ENCODE peak calls at places on chromosomes 1 and 21, in nine cellular contexts. One of them, this sample, is unnamed. For H3K27me3, the result is how much of the 10 kb centered on the place peaks cover.

GRCh38 chr1:114093624-114094302 is 59.9 kb downstream of the SYT6 start:
- DNase-seq in GM23248: peak
- DNase-seq in CD4-positive, CD25-positive, alpha-beta regulatory T cell: peak
- DNase-seq in fibroblast of lung: peak
- DNase-seq in uterus: no peak
- DNase-seq in thoracic aorta: no peak
- DNase-seq in right cardiac atrium: no peak
- DNase-seq in GM23338: no peak
- DNase-seq in GM06990: no peak
- DNase-seq in this sample: no peak

GRCh38 chr21:29174607-29175013 is 44.2 kb downstream of the MAP3K7CL start:
- DNase-seq in GM23338: no peak
- DNase-seq in CD4-positive, CD25-positive, alpha-beta regulatory T cell: no peak
- DNase-seq in GM06990: no peak
- DNase-seq in uterus: no peak
- DNase-seq in right cardiac atrium: no peak
- DNase-seq in GM23248: peak
- DNase-seq in fibroblast of lung: peak
- DNase-seq in thoracic aorta: no peak
- DNase-seq in this sample: no peak

GRCh38 chr1:32881871-32882850 is 4.1 kb upstream of the HPCA start:
- DNase-seq in CD4-positive, CD25-positive, alpha-beta regulatory T cell: no peak
- DNase-seq in uterus: no peak
- DNase-seq in GM06990: no peak
- DNase-seq in fibroblast of lung: no peak
- DNase-seq in right cardiac atrium: peak
- DNase-seq in GM23248: no peak
- DNase-seq in thoracic aorta: no peak
- DNase-seq in GM23338: no peak
- DNase-seq in this sample: no peak

GRCh38 chr21:33026878-33027400 is 1.2 kb downstream of the OLIG2 start:
- DNase-seq in thoracic aorta: no peak
- DNase-seq in uterus: no peak
- DNase-seq in GM23248: peak
- DNase-seq in GM06990: no peak
- DNase-seq in fibroblast of lung: no peak
- DNase-seq in right cardiac atrium: no peak
- DNase-seq in GM23338: peak
- DNase-seq in CD4-positive, CD25-positive, alpha-beta regulatory T cell: no peak
- DNase-seq in this sample: no peak

GRCh38 chr1:245172829-245173228 is 18.0 kb downstream of the KIF26B start:
- DNase-seq in fibroblast of lung: no peak
- DNase-seq in CD4-positive, CD25-positive, alpha-beta regulatory T cell: no peak
- DNase-seq in GM23338: no peak
- DNase-seq in right cardiac atrium: no peak
- DNase-seq in thoracic aorta: no peak
- DNase-seq in GM06990: no peak
- DNase-seq in GM23248: no peak
- DNase-seq in uterus: no peak
- DNase-seq in this sample: no peak

GRCh38 chr1:37561794-37562132 is 5.0 kb downstream of the DNALI1 start:
- DNase-seq in CD4-positive, CD25-positive, alpha-beta regulatory T cell: peak
- DNase-seq in GM23248: peak
- DNase-seq in thoracic aorta: no peak
- DNase-seq in GM06990: no peak
- DNase-seq in fibroblast of lung: peak
- DNase-seq in uterus: peak
- DNase-seq in right cardiac atrium: no peak
- DNase-seq in GM23338: peak
- DNase-seq in this sample: no peak

GRCh38 chr1:235101558-235102258 is 26.9 kb downstream of the TOMM20 start:
- DNase-seq in CD4-positive, CD25-positive, alpha-beta regulatory T cell: no peak
- DNase-seq in GM06990: no peak
- DNase-seq in fibroblast of lung: peak
- DNase-seq in GM23338: no peak
- DNase-seq in right cardiac atrium: no peak
- DNase-seq in thoracic aorta: no peak
- DNase-seq in uterus: no peak
- DNase-seq in GM23248: peak
- DNase-seq in this sample: peak

GRCh38 chr1:81111818-81112217 is 688.9 kb upstream of the ADGRL2 start:
- DNase-seq in uterus: no peak
- DNase-seq in right cardiac atrium: no peak
- DNase-seq in CD4-positive, CD25-positive, alpha-beta regulatory T cell: no peak
- DNase-seq in GM06990: no peak
- DNase-seq in GM23248: peak
- DNase-seq in fibroblast of lung: peak
- DNase-seq in thoracic aorta: no peak
- DNase-seq in GM23338: no peak
- DNase-seq in this sample: no peak

GRCh38 chr1:77834771-77835334 is 53.6 kb upstream of the NEXN start:
- DNase-seq in GM06990: no peak
- DNase-seq in fibroblast of lung: peak
- DNase-seq in thoracic aorta: no peak
- DNase-seq in CD4-positive, CD25-positive, alpha-beta regulatory T cell: no peak
- DNase-seq in GM23248: peak
- DNase-seq in right cardiac atrium: no peak
- DNase-seq in uterus: peak
- DNase-seq in GM23338: peak
- DNase-seq in this sample: no peak

GRCh38 chr1:201153474-201154388 is 543 bp downstream of the TMEM9 start:
- DNase-seq in GM23338: peak
- DNase-seq in CD4-positive, CD25-positive, alpha-beta regulatory T cell: no peak
- DNase-seq in uterus: no peak
- DNase-seq in fibroblast of lung: no peak
- DNase-seq in thoracic aorta: no peak
- DNase-seq in GM06990: no peak
- DNase-seq in right cardiac atrium: no peak
- DNase-seq in GM23248: no peak
- DNase-seq in this sample: no peak

GRCh38 chr1:24286246-24287010 is 32.7 kb upstream of the GRHL3 start:
- DNase-seq in CD4-positive, CD25-positive, alpha-beta regulatory T cell: no peak
- DNase-seq in GM06990: no peak
- DNase-seq in thoracic aorta: no peak
- DNase-seq in right cardiac atrium: no peak
- DNase-seq in GM23338: peak
- DNase-seq in GM23248: no peak
- DNase-seq in fibroblast of lung: no peak
- DNase-seq in uterus: no peak
- DNase-seq in this sample: no peak

GRCh38 chr1:45557422-45557944 is 6.9 kb downstream of the AKR1A1 start:
- DNase-seq in GM06990: no peak
- DNase-seq in thoracic aorta: no peak
- DNase-seq in CD4-positive, CD25-positive, alpha-beta regulatory T cell: no peak
- DNase-seq in GM23248: no peak
- DNase-seq in uterus: no peak
- DNase-seq in GM23338: no peak
- DNase-seq in fibroblast of lung: no peak
- DNase-seq in right cardiac atrium: no peak
- DNase-seq in this sample: no peak

DNA sequence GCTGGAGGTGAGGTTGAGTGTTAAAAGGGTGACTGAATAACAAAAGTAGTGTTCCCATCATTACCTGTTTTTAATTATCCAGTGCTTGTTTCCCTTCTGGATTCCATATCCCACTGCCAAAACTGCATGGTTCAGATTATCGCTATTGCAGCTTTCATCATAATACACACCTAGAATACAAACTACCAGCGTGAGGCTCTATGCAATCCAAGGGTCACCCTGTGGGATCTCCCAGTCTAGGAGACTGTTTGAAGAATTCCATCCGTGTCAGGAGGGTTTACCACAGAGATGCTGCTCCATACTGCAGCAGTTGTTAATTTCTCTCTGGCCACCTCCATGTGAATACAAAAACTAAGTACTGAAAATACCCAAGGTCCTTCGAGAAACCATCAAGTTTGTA is 9.0 kb downstream of the CTSK start:
- DNase-seq in thoracic aorta: no peak
- DNase-seq in GM06990: no peak
- DNase-seq in CD4-positive, CD25-positive, alpha-beta regulatory T cell: no peak
- DNase-seq in GM23338: no peak
- DNase-seq in right cardiac atrium: no peak
- DNase-seq in uterus: no peak
- DNase-seq in GM23248: no peak
- DNase-seq in fibroblast of lung: no peak
- DNase-seq in this sample: no peak
- H3K27me3 ChIP-seq in thoracic aorta: under half
- H3K27me3 ChIP-seq in GM06990: under half
- H3K27me3 ChIP-seq in CD4-positive, CD25-positive, alpha-beta regulatory T cell: under half
- H3K27me3 ChIP-seq in GM23338: under half
- H3K27me3 ChIP-seq in right cardiac atrium: under half
- H3K27me3 ChIP-seq in uterus: under half
- H3K27me3 ChIP-seq in GM23248: under half
- H3K27me3 ChIP-seq in fibroblast of lung: under half
- H3K27me3 ChIP-seq in this sample: under half

GRCh38 chr1:4697801-4698200 is 43.4 kb downstream of the AJAP1 start:
- DNase-seq in CD4-positive, CD25-positive, alpha-beta regulatory T cell: no peak
- DNase-seq in uterus: no peak
- DNase-seq in GM23248: no peak
- DNase-seq in fibroblast of lung: no peak
- DNase-seq in GM23338: no peak
- DNase-seq in thoracic aorta: no peak
- DNase-seq in right cardiac atrium: peak
- DNase-seq in GM06990: no peak
- DNase-seq in this sample: no peak

GRCh38 chr1:4699724-4700301 is 45.4 kb downstream of the AJAP1 start:
- DNase-seq in GM23338: no peak
- DNase-seq in fibroblast of lung: no peak
- DNase-seq in uterus: no peak
- DNase-seq in CD4-positive, CD25-positive, alpha-beta regulatory T cell: no peak
- DNase-seq in GM23248: peak
- DNase-seq in GM06990: no peak
- DNase-seq in right cardiac atrium: peak
- DNase-seq in thoracic aorta: no peak
- DNase-seq in this sample: no peak

GRCh38 chr1:4696753-4697152 is 42.3 kb downstream of the AJAP1 start:
- DNase-seq in fibroblast of lung: no peak
- DNase-seq in thoracic aorta: no peak
- DNase-seq in CD4-positive, CD25-positive, alpha-beta regulatory T cell: no peak
- DNase-seq in GM23248: no peak
- DNase-seq in uterus: no peak
- DNase-seq in right cardiac atrium: peak
- DNase-seq in GM06990: no peak
- DNase-seq in GM23338: no peak
- DNase-seq in this sample: no peak

GRCh38 chr1:4700801-4701200 is 46.4 kb downstream of the AJAP1 start:
- DNase-seq in GM06990: no peak
- DNase-seq in CD4-positive, CD25-positive, alpha-beta regulatory T cell: no peak
- DNase-seq in thoracic aorta: no peak
- DNase-seq in uterus: no peak
- DNase-seq in fibroblast of lung: no peak
- DNase-seq in right cardiac atrium: peak
- DNase-seq in GM23338: no peak
- DNase-seq in GM23248: no peak
- DNase-seq in this sample: no peak

DNA sequence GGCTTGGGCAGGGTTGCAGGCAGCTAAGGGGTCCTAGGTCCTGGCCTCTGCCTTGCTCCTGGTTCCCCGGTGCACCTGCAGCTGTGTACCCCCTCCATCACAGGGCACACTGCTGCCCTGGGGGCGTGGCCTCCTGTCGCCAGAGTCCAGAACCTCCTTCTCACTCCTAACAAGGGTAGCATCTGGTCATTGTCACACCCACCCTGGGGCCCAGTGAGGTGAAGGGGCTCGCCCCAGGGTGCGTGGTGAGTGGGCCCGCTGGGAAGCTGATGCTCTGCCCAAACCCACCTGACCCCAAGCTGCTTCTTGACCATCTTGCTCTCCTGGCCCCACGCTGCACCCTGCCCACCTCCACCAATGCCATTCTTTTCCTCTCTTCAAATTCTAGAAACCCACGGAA is 44.5 kb downstream of the AJAP1 start:
- DNase-seq in thoracic aorta: no peak
- DNase-seq in GM06990: no peak
- DNase-seq in GM23338: no peak
- DNase-seq in fibroblast of lung: no peak
- DNase-seq in GM23248: no peak
- DNase-seq in CD4-positive, CD25-positive, alpha-beta regulatory T cell: no peak
- DNase-seq in right cardiac atrium: peak
- DNase-seq in uterus: no peak
- DNase-seq in this sample: no peak
- H3K27me3 ChIP-seq in thoracic aorta: under half
- H3K27me3 ChIP-seq in GM06990: under half
- H3K27me3 ChIP-seq in GM23338: under half
- H3K27me3 ChIP-seq in fibroblast of lung: under half
- H3K27me3 ChIP-seq in GM23248: under half
- H3K27me3 ChIP-seq in CD4-positive, CD25-positive, alpha-beta regulatory T cell: under half
- H3K27me3 ChIP-seq in right cardiac atrium: under half
- H3K27me3 ChIP-seq in uterus: under half
- H3K27me3 ChIP-seq in this sample: under half

DNA sequence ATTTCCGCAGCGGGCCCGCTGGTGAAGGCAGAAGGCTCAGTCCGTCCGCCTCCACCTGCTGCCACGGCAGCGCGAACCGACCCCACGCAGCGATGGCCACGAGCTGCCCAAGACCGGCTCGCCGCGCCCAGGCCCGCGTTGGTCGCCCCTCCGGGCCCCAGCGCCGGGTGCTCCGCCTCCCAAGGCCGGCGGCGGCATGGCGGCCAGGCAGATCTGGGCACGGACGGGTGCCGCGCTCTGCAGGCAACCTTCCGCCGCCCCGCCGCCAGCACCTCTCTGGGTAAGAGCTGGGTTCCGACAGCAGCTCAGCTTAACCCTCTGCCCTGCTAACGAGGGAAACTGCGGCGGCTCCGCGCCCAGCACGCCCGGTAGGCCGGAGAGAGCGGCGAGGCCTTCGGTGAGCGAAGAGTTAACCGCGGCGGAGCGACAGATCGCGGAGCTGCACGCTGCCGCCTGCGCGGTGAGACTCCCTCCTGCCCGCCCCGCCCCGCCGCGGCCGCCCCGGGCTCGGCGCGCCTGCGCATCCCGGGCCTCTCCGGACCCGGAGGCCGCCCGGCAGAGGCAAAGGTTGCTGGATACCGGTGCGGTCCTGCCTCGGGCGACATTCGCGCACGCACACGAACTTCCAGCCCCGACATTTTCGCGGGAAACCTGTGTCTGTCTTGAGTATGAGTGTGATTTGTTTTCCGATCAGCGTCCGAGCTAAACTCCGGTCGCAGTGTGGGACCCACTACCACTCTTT is at the start of gene C1orf53:
- DNase-seq in fibroblast of lung: peak
- DNase-seq in right cardiac atrium: peak
- DNase-seq in GM23248: peak
- DNase-seq in uterus: peak
- DNase-seq in CD4-positive, CD25-positive, alpha-beta regulatory T cell: peak
- DNase-seq in GM23338: peak
- DNase-seq in thoracic aorta: no peak
- DNase-seq in GM06990: peak
- DNase-seq in this sample: peak
- H3K27me3 ChIP-seq in fibroblast of lung: under half
- H3K27me3 ChIP-seq in right cardiac atrium: under half
- H3K27me3 ChIP-seq in GM23248: under half
- H3K27me3 ChIP-seq in uterus: under half
- H3K27me3 ChIP-seq in CD4-positive, CD25-positive, alpha-beta regulatory T cell: half or more
- H3K27me3 ChIP-seq in GM23338: half or more
- H3K27me3 ChIP-seq in thoracic aorta: under half
- H3K27me3 ChIP-seq in GM06990: under half
- H3K27me3 ChIP-seq in this sample: under half

DNA sequence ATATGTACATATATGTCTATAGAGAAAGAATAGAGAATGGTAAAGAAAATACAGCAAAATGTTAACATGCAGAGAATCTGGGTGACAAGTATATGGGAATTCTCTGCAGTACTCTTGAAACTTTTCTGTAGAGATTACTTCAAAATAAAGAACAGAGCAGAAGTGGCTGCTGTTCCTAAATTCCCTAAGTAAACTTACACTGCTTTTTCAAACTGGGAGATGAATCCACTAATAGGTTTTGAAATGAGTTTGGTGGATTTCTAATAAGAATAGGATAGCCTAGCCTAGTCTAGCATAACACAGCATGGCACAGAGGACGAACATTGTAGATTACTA is 450 bp upstream of the CR2 start:
- DNase-seq in GM06990: no peak
- DNase-seq in GM23248: peak
- DNase-seq in right cardiac atrium: no peak
- DNase-seq in fibroblast of lung: peak
- DNase-seq in uterus: no peak
- DNase-seq in thoracic aorta: no peak
- DNase-seq in GM23338: no peak
- DNase-seq in CD4-positive, CD25-positive, alpha-beta regulatory T cell: no peak
- DNase-seq in this sample: no peak
- H3K27me3 ChIP-seq in GM06990: under half
- H3K27me3 ChIP-seq in GM23248: half or more
- H3K27me3 ChIP-seq in right cardiac atrium: under half
- H3K27me3 ChIP-seq in fibroblast of lung: under half
- H3K27me3 ChIP-seq in uterus: under half
- H3K27me3 ChIP-seq in thoracic aorta: under half
- H3K27me3 ChIP-seq in GM23338: under half
- H3K27me3 ChIP-seq in CD4-positive, CD25-positive, alpha-beta regulatory T cell: half or more
- H3K27me3 ChIP-seq in this sample: under half

This sample was measured in ascending aorta.